ENCODE peak calls at places on chromosome 21, in eight cellular contexts. N is HTR-8/SVneo, Y is cardiac septum, J is C1 segment of cervical spinal cord, P is MV-4-11, K is cortex of kidney, X is GM19239, Z is fibroblast of pulmonary artery. S is an unnamed sample.

GRCh38 chr21:28936036-28936435 is 56.6 kb downstream of the LTN1 start:
- DNase-seq in N (no peak), Y (no peak), J (no peak), P (no peak), K (no peak), X (no peak), Z (no peak), S (no peak)

GRCh38 chr21:41777934-41778815 is 11.3 kb upstream of the RIPK4 start:
- DNase-seq in N (peak), Y (peak), J (peak), P (peak), K (no peak), X (no peak), Z (peak), S (peak)

GRCh38 chr21:37181059-37181458 is 86.1 kb downstream of the VPS26C start:
- DNase-seq in N (no peak), Y (no peak), J (no peak), P (no peak), K (no peak), X (no peak), Z (no peak), S (no peak)

GRCh38 chr21:44059710-44060109 is 47.5 kb upstream of the PWP2 start:
- DNase-seq in N (no peak), Y (no peak), J (no peak), P (no peak), K (no peak), X (no peak), Z (no peak), S (no peak)

GRCh38 chr21:41142051-41142795 is 25.7 kb upstream of the BACE2 start:
- DNase-seq in N (no peak), Y (no peak), J (no peak), P (no peak), K (no peak), X (no peak), Z (peak), S (no peak)

GRCh38 chr21:42330380-42331336 is 15.4 kb upstream of the TFF3 start:
- DNase-seq in N (no peak), Y (no peak), J (no peak), P (no peak), K (no peak), X (no peak), Z (no peak), S (no peak)

GRCh38 chr21:46220275-46220810 is 8.2 kb downstream of the LSS start:
- DNase-seq in N (no peak), Y (no peak), J (no peak), P (no peak), K (no peak), X (no peak), Z (no peak), S (no peak)

GRCh38 chr21:45050361-45050785 is 24.0 kb upstream of the ADARB1 start:
- DNase-seq in N (no peak), Y (no peak), J (no peak), P (no peak), K (no peak), X (no peak), Z (peak), S (no peak)

GRCh38 chr21:40863839-40864238 is 16.9 kb upstream of the DSCAM start:
- DNase-seq in N (no peak), Y (no peak), J (no peak), P (no peak), K (no peak), X (no peak), Z (no peak), S (peak)

GRCh38 chr21:33115586-33116541 is 45.9 kb downstream of the OLIG1 start:
- DNase-seq in N (no peak), Y (no peak), J (no peak), P (peak), K (no peak), X (no peak), Z (no peak), S (no peak)

GRCh38 chr21:42527489-42528158 is 14.0 kb downstream of the SLC37A1 start:
- DNase-seq in N (no peak), Y (no peak), J (no peak), P (peak), K (no peak), X (no peak), Z (no peak), S (no peak)

GRCh38 chr21:45078877-45079281 is 4.5 kb downstream of the ADARB1 start:
- DNase-seq in N (no peak), Y (no peak), J (no peak), P (peak), K (no peak), X (no peak), Z (peak), S (no peak)

GRCh38 chr21:31650930-31651329 is 8.6 kb upstream of the SOD1 start:
- DNase-seq in N (no peak), Y (no peak), J (no peak), P (no peak), K (no peak), X (no peak), Z (no peak), S (no peak)

GRCh38 chr21:26170471-26171309 is at the start of gene APP:
- DNase-seq in N (peak), Y (peak), J (peak), P (peak), K (peak), X (peak), Z (peak), S (peak)

GRCh38 chr21:25313891-25314646 is 293.2 kb downstream of the MRPL39 start:
- DNase-seq in N (peak), Y (no peak), J (no peak), P (peak), K (no peak), X (no peak), Z (peak), S (no peak)

GRCh38 chr21:33019885-33020557 is 5.7 kb upstream of the OLIG2 start:
- DNase-seq in N (no peak), Y (no peak), J (no peak), P (no peak), K (no peak), X (no peak), Z (no peak), S (no peak)

GRCh38 chr21:26964379-26964778 is 2.5 kb downstream of the ADAMTS5 start:
- DNase-seq in N (no peak), Y (no peak), J (no peak), P (no peak), K (no peak), X (no peak), Z (no peak), S (no peak)

GRCh38 chr21:32334980-32335471 is 36.4 kb downstream of the MRAP start:
- DNase-seq in N (no peak), Y (peak), J (no peak), P (no peak), K (no peak), X (no peak), Z (no peak), S (no peak)

GRCh38 chr21:27290020-27290419 is 323.1 kb upstream of the ADAMTS5 start:
- DNase-seq in N (no peak), Y (no peak), J (no peak), P (no peak), K (no peak), X (no peak), Z (no peak), S (no peak)

GRCh38 chr21:26776320-26777021 is 68.7 kb downstream of the ADAMTS1 start:
- DNase-seq in N (peak), Y (no peak), J (no peak), P (no peak), K (no peak), X (no peak), Z (peak), S (no peak)

GRCh38 chr21:33368576-33368975 is 34.6 kb upstream of the IFNGR2 start:
- DNase-seq in N (no peak), Y (no peak), J (no peak), P (no peak), K (no peak), X (no peak), Z (no peak), S (no peak)

GRCh38 chr21:46115441-46116188 is 17.7 kb downstream of the COL6A2 start:
- DNase-seq in N (no peak), Y (peak), J (no peak), P (no peak), K (no peak), X (no peak), Z (no peak), S (peak)

GRCh38 chr21:33265664-33266049 is 510 bp upstream of the IL10RB start:
- DNase-seq in N (no peak), Y (peak), J (no peak), P (peak), K (no peak), X (no peak), Z (no peak), S (peak)

GRCh38 chr21:45724994-45725843 is 81.7 kb downstream of the PCBP3 start:
- DNase-seq in N (no peak), Y (no peak), J (no peak), P (no peak), K (no peak), X (no peak), Z (no peak), S (no peak)

GRCh38 chr21:25506887-25507286 is 100.4 kb downstream of the MRPL39 start:
- DNase-seq in N (peak), Y (no peak), J (no peak), P (no peak), K (no peak), X (no peak), Z (peak), S (no peak)

S was measured in upper lobe of right lung.